ENCODE peak calls at places on chromosomes 6 and 20, in four cellular contexts. One of them, this sample, is unnamed.

GRCh38 chr6:111928139-111928538 is 54.9 kb upstream of the FYN start:
- DNase-seq in mesenchymal stem cell: no peak
- DNase-seq in IMR-90: no peak
- DNase-seq in prostate gland: no peak
- DNase-seq in this sample: no peak

GRCh38 chr6:143059616-143060353 is 904 bp upstream of the AIG1 start:
- DNase-seq in prostate gland: peak; percentile 63
- DNase-seq in IMR-90: peak; percentile 87
- DNase-seq in mesenchymal stem cell: peak; percentile 89
- DNase-seq in this sample: peak; percentile 23

GRCh38 chr6:64428186-64428585 is 792.6 kb downstream of the PHF3 start:
- DNase-seq in IMR-90: no peak
- DNase-seq in prostate gland: no peak
- DNase-seq in mesenchymal stem cell: no peak
- DNase-seq in this sample: no peak

GRCh38 chr6:95545226-95545625 is 32.1 kb upstream of the MANEA start:
- DNase-seq in mesenchymal stem cell: no peak
- DNase-seq in IMR-90: no peak
- DNase-seq in prostate gland: no peak
- DNase-seq in this sample: no peak

GRCh38 chr20:57658447-57659130 is 38.4 kb upstream of the ZBP1 start:
- DNase-seq in IMR-90: no peak
- DNase-seq in prostate gland: peak; percentile 7
- DNase-seq in mesenchymal stem cell: no peak
- DNase-seq in this sample: no peak

GRCh38 chr6:31651602-31652191 is 764 bp downstream of the BAG6 start:
- DNase-seq in mesenchymal stem cell: no peak
- DNase-seq in IMR-90: peak; percentile 80
- DNase-seq in prostate gland: peak; percentile 78
- DNase-seq in this sample: peak; percentile 70

GRCh38 chr20:63547484-63548480 is at the start of gene SRMS:
- DNase-seq in mesenchymal stem cell: no peak
- DNase-seq in prostate gland: no peak
- DNase-seq in IMR-90: no peak
- DNase-seq in this sample: peak; percentile 30

GRCh38 chr20:63057133-63058117 is 50.7 kb upstream of the BHLHE23 start:
- DNase-seq in IMR-90: no peak
- DNase-seq in prostate gland: no peak
- DNase-seq in mesenchymal stem cell: peak; percentile 13
- DNase-seq in this sample: no peak

GRCh38 chr20:34542439-34542838 is 16.1 kb upstream of the MAP1LC3A start:
- DNase-seq in IMR-90: no peak
- DNase-seq in mesenchymal stem cell: no peak
- DNase-seq in prostate gland: no peak
- DNase-seq in this sample: no peak

GRCh38 chr20:21520702-21521595 is 7.1 kb upstream of the NKX2-2 start:
- DNase-seq in prostate gland: no peak
- DNase-seq in IMR-90: no peak
- DNase-seq in mesenchymal stem cell: no peak
- DNase-seq in this sample: no peak

GRCh38 chr6:156889469-156889868 is 112.3 kb downstream of the ARID1B start:
- DNase-seq in mesenchymal stem cell: no peak
- DNase-seq in IMR-90: no peak
- DNase-seq in prostate gland: no peak
- DNase-seq in this sample: no peak
- H3K4me1 ChIP-seq in mesenchymal stem cell: peaks cover 2% of the 10 kb centered on the region
- H3K4me1 ChIP-seq in IMR-90: peaks cover under 1% of the 10 kb centered on the region
- H3K4me1 ChIP-seq in prostate gland: no peaks in the 10 kb centered on the region
- H3K4me1 ChIP-seq in this sample: peaks cover 27% of the 10 kb centered on the region

GRCh38 chr6:6655805-6656251 is 67.3 kb downstream of the LY86 start:
- DNase-seq in mesenchymal stem cell: no peak
- DNase-seq in IMR-90: no peak
- DNase-seq in prostate gland: no peak
- DNase-seq in this sample: no peak

GRCh38 chr6:6654599-6655575 is 66.4 kb downstream of the LY86 start:
- DNase-seq in prostate gland: no peak
- DNase-seq in mesenchymal stem cell: no peak
- DNase-seq in IMR-90: no peak
- DNase-seq in this sample: no peak

GRCh38 chr6:6657820-6658217 is 69.3 kb downstream of the LY86 start:
- DNase-seq in IMR-90: no peak
- DNase-seq in prostate gland: no peak
- DNase-seq in mesenchymal stem cell: no peak
- DNase-seq in this sample: no peak

GRCh38 chr6:6656287-6656686 is 67.8 kb downstream of the LY86 start:
- DNase-seq in mesenchymal stem cell: no peak
- DNase-seq in IMR-90: no peak
- DNase-seq in prostate gland: no peak
- DNase-seq in this sample: no peak

DNA sequence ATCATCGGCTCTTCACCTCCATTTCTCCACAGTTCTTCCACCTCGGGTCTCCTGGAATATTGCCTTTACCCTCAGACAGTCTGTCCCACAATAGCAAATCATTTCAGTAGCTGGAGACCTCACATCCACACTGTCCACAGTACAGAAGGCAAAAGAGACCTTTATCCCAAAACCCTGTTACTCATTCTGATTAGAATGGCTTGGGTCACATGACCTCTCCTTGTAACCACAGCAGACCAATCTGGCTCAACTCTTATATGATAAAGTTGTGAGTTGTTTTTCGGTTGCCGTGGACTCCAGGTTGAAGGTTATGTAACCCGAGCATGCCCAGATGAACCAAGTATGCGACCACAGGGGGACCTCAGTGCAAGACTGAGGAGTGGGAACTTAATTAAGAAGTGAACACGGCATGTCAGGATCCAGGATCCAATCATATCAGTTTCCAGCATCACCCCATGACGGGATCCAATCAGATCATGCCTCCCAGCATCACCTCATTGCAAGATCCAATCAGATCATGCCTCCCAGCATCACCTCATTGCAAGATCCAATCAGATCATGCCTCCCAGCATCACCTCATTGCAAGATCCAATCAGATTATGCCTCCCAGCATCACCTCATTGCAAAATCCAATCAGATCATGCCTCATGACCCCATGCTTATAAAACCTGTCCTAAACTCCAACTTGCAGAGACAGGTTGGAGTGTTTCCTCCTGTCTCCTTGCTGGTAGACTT is 68.7 kb downstream of the LY86 start:
- DNase-seq in mesenchymal stem cell: no peak
- DNase-seq in IMR-90: no peak
- DNase-seq in prostate gland: no peak
- DNase-seq in this sample: no peak
- H3K4me1 ChIP-seq in mesenchymal stem cell: no peaks in the 10 kb centered on the region
- H3K4me1 ChIP-seq in IMR-90: no peaks in the 10 kb centered on the region
- H3K4me1 ChIP-seq in prostate gland: no peaks in the 10 kb centered on the region
- H3K4me1 ChIP-seq in this sample: peaks cover 4% of the 10 kb centered on the region

DNA sequence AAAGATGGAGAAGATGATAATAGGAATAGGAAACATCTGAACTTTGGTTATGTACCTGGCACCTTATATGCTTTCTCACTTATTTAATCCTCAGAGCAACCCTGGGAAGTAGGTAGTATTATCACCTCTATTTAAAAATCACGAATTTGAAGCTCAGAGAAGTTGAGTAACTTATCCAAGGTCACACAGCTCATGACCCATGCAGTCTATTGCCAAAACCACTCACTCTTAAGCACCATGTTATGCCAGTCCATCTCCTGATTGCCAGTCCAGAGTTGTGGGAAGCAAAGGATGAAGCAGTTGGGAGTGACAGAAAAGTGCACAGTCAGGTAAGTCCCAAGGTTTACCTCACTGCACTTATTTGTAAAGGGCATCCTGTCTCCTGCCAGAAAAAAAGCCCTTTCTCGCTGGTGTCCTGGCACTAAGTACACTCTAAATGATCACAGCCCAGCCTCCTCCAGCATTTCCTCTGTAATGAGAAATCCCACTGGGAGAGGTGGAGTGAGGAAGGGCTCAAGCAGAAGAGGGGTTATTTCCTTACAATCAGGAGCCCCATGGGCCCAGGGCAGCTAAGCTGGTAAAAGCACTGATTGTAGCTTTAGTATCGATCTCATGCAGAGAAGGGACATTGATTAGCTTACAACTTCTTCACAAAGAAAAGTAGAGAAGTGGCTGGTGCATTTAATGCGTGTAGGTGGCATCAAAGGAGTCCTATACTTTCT is 21.3 kb upstream of the SCGN start:
- DNase-seq in mesenchymal stem cell: no peak
- DNase-seq in IMR-90: no peak
- DNase-seq in prostate gland: no peak
- DNase-seq in this sample: no peak
- H3K4me1 ChIP-seq in mesenchymal stem cell: peaks cover 3% of the 10 kb centered on the region
- H3K4me1 ChIP-seq in IMR-90: no peaks in the 10 kb centered on the region
- H3K4me1 ChIP-seq in prostate gland: no peaks in the 10 kb centered on the region
- H3K4me1 ChIP-seq in this sample: no peaks in the 10 kb centered on the region

DNA sequence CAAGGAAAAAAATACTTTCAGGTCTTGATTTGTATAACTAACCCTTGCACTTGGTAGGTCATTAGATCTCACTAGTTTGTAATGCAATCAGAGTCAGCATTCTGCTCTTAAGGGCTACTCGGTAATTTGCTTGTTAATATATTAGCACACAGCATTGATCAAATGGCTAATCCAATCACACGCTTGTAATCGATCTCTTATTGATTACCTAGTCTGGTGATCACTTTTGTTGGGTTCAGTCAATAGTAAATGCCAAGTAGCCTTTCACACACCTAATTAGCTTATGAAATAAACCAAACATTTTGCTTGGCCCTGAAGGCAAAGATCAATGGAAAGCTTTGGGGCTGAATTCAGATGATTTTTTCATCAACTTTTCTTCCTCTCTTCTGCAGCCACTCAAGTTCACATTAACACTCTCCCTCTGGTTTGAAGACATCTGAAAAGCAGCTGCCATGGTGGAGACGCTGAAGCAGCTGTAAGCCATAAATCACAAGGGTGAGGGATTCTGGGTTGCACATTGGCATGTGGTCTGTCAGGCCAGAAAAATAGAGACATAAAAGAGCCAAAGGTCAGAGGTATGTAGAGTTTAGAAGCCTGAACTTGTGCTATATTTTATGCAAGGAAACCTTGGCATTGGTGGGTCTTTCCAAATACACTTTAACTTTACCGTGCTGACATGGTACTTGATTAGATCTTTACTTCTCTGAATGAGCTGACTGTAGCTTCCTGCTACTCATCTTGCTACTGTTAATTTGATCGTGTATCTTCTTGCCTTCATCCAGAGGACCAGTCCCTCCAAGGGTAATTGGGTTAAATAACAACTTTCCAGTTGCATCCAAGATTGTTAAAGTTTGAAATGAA is 234.4 kb downstream of the SIM1 start:
- DNase-seq in mesenchymal stem cell: no peak
- DNase-seq in prostate gland: no peak
- DNase-seq in IMR-90: no peak
- DNase-seq in this sample: no peak
- H3K4me1 ChIP-seq in mesenchymal stem cell: no peaks in the 10 kb centered on the region
- H3K4me1 ChIP-seq in prostate gland: no peaks in the 10 kb centered on the region
- H3K4me1 ChIP-seq in IMR-90: peaks cover 2% of the 10 kb centered on the region
- H3K4me1 ChIP-seq in this sample: peaks cover 5% of the 10 kb centered on the region

GRCh38 chr6:167828325-167828956 is 1.7 kb downstream of the AFDN start:
- DNase-seq in prostate gland: no peak
- DNase-seq in mesenchymal stem cell: no peak
- DNase-seq in IMR-90: no peak
- DNase-seq in this sample: no peak

GRCh38 chr6:167832497-167833395 is 6.0 kb downstream of the AFDN start:
- DNase-seq in prostate gland: peak; percentile 57
- DNase-seq in IMR-90: peak; percentile 33
- DNase-seq in mesenchymal stem cell: no peak
- DNase-seq in this sample: no peak

GRCh38 chr6:167829513-167829912 is 2.8 kb downstream of the AFDN start:
- DNase-seq in mesenchymal stem cell: no peak
- DNase-seq in IMR-90: no peak
- DNase-seq in prostate gland: no peak
- DNase-seq in this sample: no peak

GRCh38 chr6:167833396-167833763 is 6.7 kb downstream of the AFDN start:
- DNase-seq in mesenchymal stem cell: no peak
- DNase-seq in prostate gland: no peak
- DNase-seq in IMR-90: no peak
- DNase-seq in this sample: no peak

DNA sequence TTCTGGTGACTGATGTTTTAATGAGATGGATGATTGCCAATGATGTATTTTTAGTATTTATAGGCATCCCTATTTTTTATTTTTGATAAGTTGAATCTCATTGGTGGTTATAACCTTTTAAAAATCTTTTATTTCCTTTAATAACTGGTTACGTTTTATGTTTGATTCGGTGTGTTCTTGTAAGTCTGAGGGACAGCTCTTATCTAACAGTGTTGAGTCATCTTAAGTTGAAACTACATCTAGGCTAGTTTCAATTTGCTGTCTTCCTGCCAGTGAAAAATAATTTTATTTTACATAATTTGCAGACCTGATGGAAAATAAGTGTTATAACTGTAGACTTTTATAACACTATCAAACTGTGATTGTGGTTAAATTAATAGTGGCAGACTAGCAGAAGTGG is 4.6 kb downstream of the AFDN start:
- DNase-seq in prostate gland: no peak
- DNase-seq in mesenchymal stem cell: no peak
- DNase-seq in IMR-90: peak; percentile 25
- DNase-seq in this sample: no peak
- H3K4me1 ChIP-seq in prostate gland: no peaks in the 10 kb centered on the region
- H3K4me1 ChIP-seq in mesenchymal stem cell: peaks cover 1% of the 10 kb centered on the region
- H3K4me1 ChIP-seq in IMR-90: no peaks in the 10 kb centered on the region
- H3K4me1 ChIP-seq in this sample: peaks cover 47% of the 10 kb centered on the region

DNA sequence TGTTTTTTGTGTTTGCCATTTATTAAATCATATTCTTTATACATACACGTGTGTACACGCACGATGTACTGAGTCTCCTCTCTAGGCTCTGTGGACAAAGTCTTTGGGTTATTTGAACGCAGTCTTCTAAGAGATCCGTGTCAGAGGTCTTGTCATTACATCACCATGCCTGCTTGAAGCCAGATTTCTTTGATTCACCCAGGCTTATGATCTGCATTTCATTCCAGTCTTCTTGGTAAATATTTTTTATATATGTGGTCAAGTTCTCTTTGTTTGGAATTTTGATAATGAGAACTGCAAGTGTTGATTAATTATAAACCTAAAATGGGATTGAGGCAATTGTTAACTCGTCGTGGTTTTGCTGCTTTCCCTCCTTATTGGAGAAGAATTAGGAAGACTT is 34.6 kb downstream of the KCNS1 start:
- DNase-seq in prostate gland: no peak
- DNase-seq in IMR-90: peak; percentile 55
- DNase-seq in mesenchymal stem cell: peak; percentile 14
- DNase-seq in this sample: no peak
- H3K4me1 ChIP-seq in prostate gland: no peaks in the 10 kb centered on the region
- H3K4me1 ChIP-seq in IMR-90: peaks cover 21% of the 10 kb centered on the region
- H3K4me1 ChIP-seq in mesenchymal stem cell: peaks cover 1% of the 10 kb centered on the region
- H3K4me1 ChIP-seq in this sample: no peaks in the 10 kb centered on the region